ENCODE peak calls at places on chromosomes 6 and 20, in five cellular contexts. R is ascending aorta, K is cardiac muscle cell, M is psoas muscle, Y is right lobe of liver. S is an unnamed sample.

GRCh38 chr6:92559002-92559401 is 860.4 kb downstream of the EPHA7 start:
- DNase-seq in R (no peak), K (no peak), M (no peak), Y (no peak), S (no peak)

GRCh38 chr6:36920049-36920448 is 34.3 kb downstream of the C6orf89 start:
- DNase-seq in R (no peak), K (no peak), M (no peak), Y (no peak), S (no peak)

GRCh38 chr6:149213829-149214228 is 103.7 kb upstream of the TAB2 start:
- DNase-seq in R (no peak), K (no peak), M (no peak), Y (no peak), S (no peak)

GRCh38 chr6:152922706-152923105 is 60.1 kb downstream of the FBXO5 start:
- DNase-seq in R (no peak), K (no peak), M (peak; percentile 50), Y (no peak), S (no peak)

GRCh38 chr6:13098808-13099570 is 229.3 kb downstream of the TBC1D7 start:
- DNase-seq in R (no peak), K (no peak), M (no peak), Y (no peak), S (no peak)

GRCh38 chr6:4973972-4974885 is 29.6 kb downstream of the RPP40 start:
- DNase-seq in R (no peak), K (peak; percentile 62), M (peak; percentile 84), Y (no peak), S (no peak)

GRCh38 chr6:27753668-27754407 is 158.4 kb downstream of the OR2B2 start:
- DNase-seq in R (no peak), K (peak; percentile 95), M (peak; percentile 60), Y (peak; percentile 66), S (peak; percentile 76)

GRCh38 chr20:35434085-35435005 is 3.7 kb downstream of the GDF5 start:
- DNase-seq in R (no peak), K (no peak), M (peak; percentile 74), Y (no peak), S (no peak)

GRCh38 chr6:111631930-111632460 is 26.3 kb upstream of the TRAF3IP2 start:
- DNase-seq in R (no peak), K (no peak), M (no peak), Y (no peak), S (no peak)

GRCh38 chr6:107641500-107641931 is 151.6 kb downstream of the SOBP start:
- DNase-seq in R (no peak), K (no peak), M (peak; percentile 60), Y (peak; percentile 90), S (peak; percentile 77)

GRCh38 chr6:107637914-107638313 is 148.0 kb downstream of the SOBP start:
- DNase-seq in R (no peak), K (no peak), M (no peak), Y (no peak), S (no peak)

GRCh38 chr6:107637316-107637715 is 147.4 kb downstream of the SOBP start:
- DNase-seq in R (no peak), K (no peak), M (no peak), Y (no peak), S (no peak)

GRCh38 chr6:107636486-107636885 is 146.6 kb downstream of the SOBP start:
- DNase-seq in R (no peak), K (no peak), M (no peak), Y (no peak), S (no peak)

GRCh38 chr6:107638493-107638892 is 148.6 kb downstream of the SOBP start:
- DNase-seq in R (no peak), K (no peak), M (no peak), Y (no peak), S (no peak)
- H3K4me1 ChIP-seq in R (no peaks in the 10 kb centered on the region), K (no peaks in the 10 kb centered on the region), M (peaks cover 22% of the 10 kb centered on the region), Y (no peaks in the 10 kb centered on the region), S (no peaks in the 10 kb centered on the region)

GRCh38 chr20:63517376-63518309 is 2.9 kb upstream of the PPDPF start:
- DNase-seq in R (no peak), K (no peak), M (peak; percentile 40), Y (peak; percentile 45), S (peak; percentile 71)
- TF ChIP-seq CTCF in R (no peak), K (no peak), M (no peak), Y (no peak), S (no peak)

GRCh38 chr6:6705061-6705425 is 116.5 kb downstream of the LY86 start:
- DNase-seq in R (no peak), K (no peak), M (no peak), Y (no peak), S (no peak)
- H3K4me1 ChIP-seq in R (no peaks in the 10 kb centered on the region), K (peaks cover under 1% of the 10 kb centered on the region), M (no peaks in the 10 kb centered on the region), Y (no peaks in the 10 kb centered on the region), S (peaks cover 2% of the 10 kb centered on the region)

GRCh38 chr6:129748212-129748900 is 38.4 kb upstream of the ARHGAP18 start:
- DNase-seq in R (no peak), K (no peak), M (no peak), Y (no peak), S (no peak)
- TF ChIP-seq CTCF in R (no peak), K (no peak), M (no peak), Y (no peak), S (no peak)

GRCh38 chr20:16362642-16363041 is 210.6 kb downstream of the KIF16B start:
- DNase-seq in R (no peak), K (no peak), M (no peak), Y (no peak), S (no peak)
- H3K4me1 ChIP-seq in R (no peaks in the 10 kb centered on the region), K (no peaks in the 10 kb centered on the region), M (peaks cover 2% of the 10 kb centered on the region), Y (no peaks in the 10 kb centered on the region), S (no peaks in the 10 kb centered on the region)

GRCh38 chr20:47150403-47151152 is 205.9 kb downstream of the ZMYND8 start:
- DNase-seq in R (peak; percentile 33), K (peak; percentile 80), M (peak; percentile 61), Y (no peak), S (peak; percentile 69)
- TF ChIP-seq CTCF in R (peak; percentile 62), K (peak; percentile 80), M (peak; percentile 27), Y (peak; percentile 60), S (peak; percentile 42)

DNA sequence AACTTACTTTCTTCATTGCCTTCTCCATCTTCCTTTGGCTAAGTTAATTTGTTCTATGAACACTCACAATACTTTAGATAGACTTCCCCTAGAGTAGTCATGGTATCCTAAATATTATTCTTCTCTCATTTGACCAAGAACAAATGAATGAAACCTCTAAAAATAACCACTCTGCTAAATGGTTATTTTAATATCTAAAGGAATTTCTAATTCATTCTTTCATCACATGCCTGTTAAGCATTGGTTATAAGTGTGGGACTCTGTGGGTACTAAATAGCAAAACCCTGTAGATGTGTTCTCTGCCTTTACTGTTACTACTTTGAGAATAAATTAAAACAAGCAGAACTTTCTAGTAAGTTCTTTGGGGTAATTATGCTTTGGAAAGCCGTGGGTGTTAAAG is 138.9 kb downstream of the EYA4 start:
- DNase-seq in R (no peak), K (no peak), M (no peak), Y (no peak), S (no peak)
- H3K4me1 ChIP-seq in R (no peaks in the 10 kb centered on the region), K (no peaks in the 10 kb centered on the region), M (peaks cover 28% of the 10 kb centered on the region), Y (no peaks in the 10 kb centered on the region), S (no peaks in the 10 kb centered on the region)